ENCODE peak calls at places on chromosomes 6 and 20, in four cellular contexts. J is HEK293T, L is WTC11, H is K562. B is an unnamed sample.

GRCh38 chr6:20180935-20181334 is 31.3 kb downstream of the MBOAT1 start:
- DNase-seq in J (no peak), L (no peak), H (no peak), B (no peak)

GRCh38 chr20:53227523-53227922 is 255.4 kb downstream of the TSHZ2 start:
- DNase-seq in J (no peak), L (no peak), H (no peak), B (no peak)

GRCh38 chr20:18731940-18732339 is 81.6 kb upstream of the SCP2D1 start:
- DNase-seq in J (no peak), L (no peak), H (no peak), B (no peak)

GRCh38 chr20:11544029-11544678 is 373.5 kb upstream of the BTBD3 start:
- DNase-seq in J (peak), L (no peak), H (peak), B (peak)

GRCh38 chr6:161407581-161407980 is 133.7 kb upstream of the AGPAT4 start:
- DNase-seq in J (no peak), L (no peak), H (peak), B (peak)

GRCh38 chr6:111471533-111471932 is 11.5 kb downstream of the REV3L start:
- DNase-seq in J (no peak), L (no peak), H (no peak), B (no peak)

GRCh38 chr6:15608406-15608805 is 54.4 kb downstream of the DTNBP1 start:
- DNase-seq in J (no peak), L (no peak), H (no peak), B (no peak)

GRCh38 chr6:170584954-170585498 is 589 bp upstream of the PDCD2 start:
- DNase-seq in J (no peak), L (peak), H (no peak), B (no peak)

GRCh38 chr6:46796842-46797241 is 3.7 kb downstream of the MEP1A start:
- DNase-seq in J (no peak), L (no peak), H (no peak), B (no peak)

GRCh38 chr20:54345301-54345724 is 130.1 kb upstream of the DOK5 start:
- DNase-seq in J (no peak), L (no peak), H (no peak), B (no peak)

GRCh38 chr6:165774903-165775608 is 112.0 kb upstream of the PDE10A start:
- DNase-seq in J (peak), L (no peak), H (no peak), B (peak)

GRCh38 chr6:6699741-6700367 is 111.3 kb downstream of the LY86 start:
- DNase-seq in J (no peak), L (no peak), H (peak), B (no peak)

GRCh38 chr6:17606606-17607005 is 6.5 kb downstream of the FAM8A1 start:
- DNase-seq in J (no peak), L (no peak), H (no peak), B (no peak)

GRCh38 chr6:3037578-3038365 is 30.5 kb upstream of the RIPK1 start:
- DNase-seq in J (no peak), L (no peak), H (no peak), B (no peak)

GRCh38 chr6:55040102-55040848 is 134.0 kb upstream of the HCRTR2 start:
- DNase-seq in J (no peak), L (no peak), H (no peak), B (no peak)

GRCh38 chr20:31966991-31967655 is 828 bp upstream of the XKR7 start:
- DNase-seq in J (no peak), L (no peak), H (no peak), B (no peak)

GRCh38 chr6:83827050-83827449 is 26.1 kb upstream of the RIPPLY2 start:
- DNase-seq in J (no peak), L (no peak), H (peak), B (no peak)

GRCh38 chr20:50313827-50314226 is 123.2 kb downstream of the CEBPB start:
- DNase-seq in J (no peak), L (no peak), H (no peak), B (no peak)

GRCh38 chr20:3226864-3227263 is 12.1 kb downstream of the SLC4A11 start:
- DNase-seq in J (no peak), L (no peak), H (no peak), B (no peak)

GRCh38 chr6:137488736-137489409 is 5.3 kb downstream of the OLIG3 start:
- DNase-seq in J (no peak), L (peak), H (no peak), B (no peak)

GRCh38 chr6:77650098-77650663 is 2.7 kb upstream of the MEI4 start:
- DNase-seq in J (peak), L (peak), H (peak), B (no peak)

DNA sequence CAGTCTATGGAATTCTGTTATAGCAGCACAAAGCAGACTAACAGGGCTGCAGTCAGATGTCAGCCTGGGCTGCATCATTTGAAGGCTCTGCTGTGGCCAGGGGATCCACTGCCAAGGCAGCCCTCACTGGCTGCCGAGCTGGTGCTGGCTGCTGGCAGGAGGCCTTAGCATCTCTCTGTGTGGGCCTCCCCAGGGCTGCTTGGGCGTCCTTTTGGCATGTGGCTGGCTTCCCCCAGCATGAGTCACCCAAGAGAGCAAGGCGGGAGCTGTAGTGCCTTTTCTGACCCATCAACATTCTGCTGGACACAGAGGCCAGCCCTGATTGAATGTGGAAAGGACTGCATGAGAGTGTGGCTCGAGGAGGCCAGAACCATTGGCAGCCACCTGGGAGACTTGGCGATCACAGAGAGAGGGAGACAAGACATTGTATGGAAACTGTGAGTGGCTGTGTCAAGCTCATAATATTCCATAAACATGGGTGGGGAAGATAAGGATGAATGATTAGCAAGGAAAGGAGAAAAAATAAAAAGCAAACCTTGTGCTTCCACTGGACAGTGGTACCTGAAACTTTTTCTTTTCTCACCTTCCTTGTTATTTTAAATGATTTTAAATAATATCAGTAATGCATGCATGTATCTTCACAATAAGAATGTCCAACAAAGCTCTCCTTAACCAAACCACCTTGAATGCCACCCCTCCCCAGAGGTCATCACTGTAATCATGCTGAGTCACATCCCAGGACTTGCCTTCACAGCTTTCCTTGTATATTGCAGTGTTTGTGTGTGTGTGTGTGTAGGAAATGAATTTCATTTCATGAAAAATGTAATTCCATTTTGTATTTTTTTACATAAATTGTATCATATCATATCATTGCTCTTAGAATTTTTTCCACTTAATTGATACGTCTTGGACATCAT is 55.0 kb upstream of the VSX1 start:
- DNase-seq in J (no peak), L (no peak), H (peak), B (no peak)
- TF ChIP-seq ELF4 in J (no peak), L (no peak), H (no peak), B (no peak)

GRCh38 chr6:37576336-37576737 is 76.6 kb upstream of the CCDC167 start:
- DNase-seq in J (no peak), L (no peak), H (peak), B (no peak)
- TF ChIP-seq ELF4 in J (no peak), L (no peak), H (no peak), B (no peak)

GRCh38 chr20:14561733-14562132 is 224.3 kb upstream of the FLRT3 start:
- DNase-seq in J (no peak), L (no peak), H (no peak), B (no peak)

GRCh38 chr20:14568701-14569100 is 231.3 kb upstream of the FLRT3 start:
- DNase-seq in J (no peak), L (no peak), H (no peak), B (no peak)

GRCh38 chr20:14568225-14568624 is 230.8 kb upstream of the FLRT3 start:
- DNase-seq in J (no peak), L (no peak), H (no peak), B (no peak)

GRCh38 chr20:14566505-14566904 is 229.1 kb upstream of the FLRT3 start:
- DNase-seq in J (no peak), L (no peak), H (no peak), B (no peak)

DNA sequence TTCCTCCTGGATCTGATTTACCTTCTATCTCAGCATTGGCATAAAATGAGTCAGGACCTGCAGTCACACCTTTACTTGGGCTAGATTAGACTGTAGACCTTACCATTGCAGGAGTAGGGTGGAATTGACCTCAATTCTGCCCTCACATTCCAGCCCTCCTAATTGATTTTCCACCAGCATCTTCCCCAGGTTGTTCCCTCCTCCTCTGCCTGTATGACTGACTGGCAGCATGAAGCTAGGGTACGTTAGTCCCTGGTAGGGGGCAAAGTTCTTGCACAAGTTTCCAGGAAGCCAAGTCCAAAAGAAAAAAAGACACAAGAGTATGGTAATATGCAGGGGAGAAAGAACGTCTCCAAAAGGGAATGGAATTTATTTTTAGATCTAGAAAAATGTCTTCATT is 225.6 kb upstream of the FLRT3 start:
- DNase-seq in J (no peak), L (no peak), H (no peak), B (no peak)
- TF ChIP-seq ELF4 in J (no peak), L (no peak), H (no peak), B (no peak)

GRCh38 chr6:132445201-132445951 is 44.1 kb upstream of the MOXD1 start:
- DNase-seq in J (no peak), L (no peak), H (no peak), B (no peak)
- TF ChIP-seq ELF4 in J (no peak), L (no peak), H (no peak), B (no peak)

DNA sequence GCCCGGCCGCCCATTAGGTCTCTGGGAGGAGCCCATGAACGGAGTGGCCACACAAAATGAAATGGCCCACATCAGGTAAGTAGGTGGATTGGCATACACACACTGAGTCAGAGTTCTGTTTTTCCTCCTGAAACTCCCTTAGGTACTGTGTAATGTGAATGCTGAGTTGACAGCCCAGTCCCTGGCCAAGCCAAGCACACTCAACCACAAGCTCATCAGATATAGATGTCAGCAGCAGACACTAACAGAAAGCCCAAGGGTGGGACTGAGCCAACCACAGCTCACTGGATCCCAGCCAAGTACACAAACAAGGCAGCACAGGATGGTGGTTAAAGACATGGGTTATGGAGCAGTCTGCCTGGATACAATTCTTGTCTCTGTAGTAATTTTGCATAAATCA is 403.4 kb downstream of the GJA1 start:
- DNase-seq in J (no peak), L (no peak), H (no peak), B (no peak)
- TF ChIP-seq ELF4 in J (no peak), L (no peak), H (no peak), B (no peak)

B was measured in HepG2.